ENCODE peak calls at places on chromosomes 7 and 10, in nine cellular contexts. One of them, this sample, is unnamed.

GRCh38 chr10:86673827-86674581 is 5.7 kb downstream of the LDB3 start:
- DNase-seq in NB4: no peak
- DNase-seq in astrocyte of the spinal cord: no peak
- DNase-seq in NT2/D1: no peak
- DNase-seq in fibroblast of mammary gland: no peak
- DNase-seq in neural progenitor cell: peak
- DNase-seq in colonic mucosa: no peak
- DNase-seq in Karpas-422: peak
- DNase-seq in IMR-90: no peak
- DNase-seq in this sample: no peak

GRCh38 chr10:133473270-133473669 is 19.5 kb downstream of the SCART1 start:
- DNase-seq in colonic mucosa: no peak
- DNase-seq in NB4: no peak
- DNase-seq in Karpas-422: no peak
- DNase-seq in astrocyte of the spinal cord: no peak
- DNase-seq in IMR-90: no peak
- DNase-seq in fibroblast of mammary gland: no peak
- DNase-seq in NT2/D1: no peak
- DNase-seq in neural progenitor cell: no peak
- DNase-seq in this sample: no peak

GRCh38 chr10:11147723-11148122 is 130.1 kb downstream of the CELF2 start:
- DNase-seq in NT2/D1: no peak
- DNase-seq in Karpas-422: no peak
- DNase-seq in colonic mucosa: no peak
- DNase-seq in neural progenitor cell: peak
- DNase-seq in fibroblast of mammary gland: no peak
- DNase-seq in NB4: peak
- DNase-seq in IMR-90: no peak
- DNase-seq in astrocyte of the spinal cord: no peak
- DNase-seq in this sample: no peak

GRCh38 chr7:128763541-128763940 is 12.1 kb downstream of the OPN1SW start:
- DNase-seq in astrocyte of the spinal cord: no peak
- DNase-seq in IMR-90: no peak
- DNase-seq in neural progenitor cell: no peak
- DNase-seq in NB4: no peak
- DNase-seq in colonic mucosa: no peak
- DNase-seq in Karpas-422: no peak
- DNase-seq in NT2/D1: no peak
- DNase-seq in fibroblast of mammary gland: no peak
- DNase-seq in this sample: no peak

GRCh38 chr7:2309889-2310331 is 4.3 kb downstream of the SNX8 start:
- DNase-seq in fibroblast of mammary gland: peak
- DNase-seq in IMR-90: peak
- DNase-seq in neural progenitor cell: peak
- DNase-seq in NB4: no peak
- DNase-seq in astrocyte of the spinal cord: peak
- DNase-seq in Karpas-422: no peak
- DNase-seq in colonic mucosa: no peak
- DNase-seq in NT2/D1: peak
- DNase-seq in this sample: no peak

GRCh38 chr7:46744957-46745699 is 824.1 kb upstream of the IGFBP3 start:
- DNase-seq in NB4: no peak
- DNase-seq in Karpas-422: no peak
- DNase-seq in fibroblast of mammary gland: no peak
- DNase-seq in neural progenitor cell: no peak
- DNase-seq in colonic mucosa: no peak
- DNase-seq in astrocyte of the spinal cord: no peak
- DNase-seq in IMR-90: no peak
- DNase-seq in NT2/D1: no peak
- DNase-seq in this sample: no peak

GRCh38 chr7:111409714-111410422 is 152.4 kb downstream of the IMMP2L start:
- DNase-seq in colonic mucosa: no peak
- DNase-seq in astrocyte of the spinal cord: peak
- DNase-seq in neural progenitor cell: no peak
- DNase-seq in fibroblast of mammary gland: no peak
- DNase-seq in NT2/D1: no peak
- DNase-seq in IMR-90: peak
- DNase-seq in Karpas-422: no peak
- DNase-seq in NB4: no peak
- DNase-seq in this sample: no peak

GRCh38 chr10:107031981-107032699 is 132.4 kb downstream of the SORCS1 start:
- DNase-seq in fibroblast of mammary gland: no peak
- DNase-seq in NB4: no peak
- DNase-seq in IMR-90: no peak
- DNase-seq in NT2/D1: no peak
- DNase-seq in astrocyte of the spinal cord: no peak
- DNase-seq in neural progenitor cell: no peak
- DNase-seq in Karpas-422: no peak
- DNase-seq in colonic mucosa: no peak
- DNase-seq in this sample: no peak

GRCh38 chr10:79059859-79060379 is 8.8 kb upstream of the ZMIZ1 start:
- DNase-seq in colonic mucosa: peak
- DNase-seq in fibroblast of mammary gland: no peak
- DNase-seq in astrocyte of the spinal cord: no peak
- DNase-seq in neural progenitor cell: no peak
- DNase-seq in NT2/D1: no peak
- DNase-seq in Karpas-422: no peak
- DNase-seq in IMR-90: no peak
- DNase-seq in NB4: no peak
- DNase-seq in this sample: peak

GRCh38 chr7:129332354-129333056 is 101.7 kb upstream of the STRIP2 start:
- DNase-seq in NT2/D1: no peak
- DNase-seq in fibroblast of mammary gland: peak
- DNase-seq in neural progenitor cell: no peak
- DNase-seq in NB4: no peak
- DNase-seq in IMR-90: peak
- DNase-seq in Karpas-422: no peak
- DNase-seq in colonic mucosa: no peak
- DNase-seq in astrocyte of the spinal cord: peak
- DNase-seq in this sample: no peak

GRCh38 chr10:60123668-60124067 is 217.3 kb upstream of the CCDC6 start:
- DNase-seq in IMR-90: peak
- DNase-seq in Karpas-422: no peak
- DNase-seq in NB4: no peak
- DNase-seq in NT2/D1: no peak
- DNase-seq in neural progenitor cell: no peak
- DNase-seq in colonic mucosa: no peak
- DNase-seq in astrocyte of the spinal cord: peak
- DNase-seq in fibroblast of mammary gland: peak
- DNase-seq in this sample: no peak

GRCh38 chr10:119656760-119657159 is 5.6 kb downstream of the BAG3 start:
- DNase-seq in NB4: no peak
- DNase-seq in colonic mucosa: no peak
- DNase-seq in IMR-90: no peak
- DNase-seq in fibroblast of mammary gland: no peak
- DNase-seq in astrocyte of the spinal cord: no peak
- DNase-seq in neural progenitor cell: no peak
- DNase-seq in NT2/D1: no peak
- DNase-seq in Karpas-422: no peak
- DNase-seq in this sample: no peak

GRCh38 chr10:17452060-17452894 is 2.1 kb downstream of the ST8SIA6 start:
- DNase-seq in fibroblast of mammary gland: no peak
- DNase-seq in astrocyte of the spinal cord: no peak
- DNase-seq in neural progenitor cell: no peak
- DNase-seq in NT2/D1: no peak
- DNase-seq in NB4: no peak
- DNase-seq in Karpas-422: no peak
- DNase-seq in colonic mucosa: no peak
- DNase-seq in IMR-90: no peak
- DNase-seq in this sample: no peak

DNA sequence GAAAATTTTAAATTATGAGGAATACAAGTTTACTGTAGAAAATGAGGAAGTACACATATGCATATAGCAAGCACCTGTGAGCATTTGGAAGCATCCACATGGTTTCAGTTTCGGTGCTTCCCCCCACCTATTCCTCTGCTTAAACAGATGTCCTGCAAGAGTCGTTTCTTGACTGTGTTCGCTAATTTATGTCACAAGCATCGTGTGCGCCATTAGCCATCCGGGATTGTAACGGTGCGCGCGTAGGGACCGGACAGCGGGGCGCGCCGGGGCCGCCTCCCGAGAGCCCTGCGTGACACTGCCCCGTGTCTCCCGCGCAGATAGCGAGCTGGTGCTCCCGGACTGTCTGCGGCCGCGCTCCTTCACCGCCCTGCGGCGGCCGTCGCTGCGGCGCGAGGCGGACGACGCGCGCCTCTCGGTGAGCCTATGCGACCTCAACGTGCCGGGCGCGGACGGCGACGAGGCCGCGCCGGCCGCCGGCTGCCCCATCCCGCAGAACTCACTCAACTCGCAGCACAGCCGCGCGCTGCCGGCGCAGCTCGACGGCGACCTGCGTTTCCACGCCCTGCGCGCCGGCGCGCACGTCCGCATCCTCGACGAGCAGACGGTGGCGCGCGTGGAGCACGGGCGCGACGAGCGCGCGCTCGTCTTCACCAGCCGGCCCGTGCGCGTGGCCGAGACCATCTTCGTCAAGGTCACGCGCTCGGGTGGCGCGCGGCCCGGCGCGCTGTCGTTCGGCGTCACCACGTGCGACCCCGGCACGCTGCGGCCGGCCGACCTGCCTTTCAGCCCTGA is 90.9 kb downstream of the NEURL1 start:
- DNase-seq in astrocyte of the spinal cord: no peak
- DNase-seq in colonic mucosa: no peak
- DNase-seq in neural progenitor cell: no peak
- DNase-seq in fibroblast of mammary gland: peak
- DNase-seq in Karpas-422: no peak
- DNase-seq in NT2/D1: no peak
- DNase-seq in NB4: peak
- DNase-seq in IMR-90: no peak
- DNase-seq in this sample: no peak
- H3K4me3 ChIP-seq in astrocyte of the spinal cord: peak
- H3K4me3 ChIP-seq in colonic mucosa: peak
- H3K4me3 ChIP-seq in neural progenitor cell: no peak
- H3K4me3 ChIP-seq in fibroblast of mammary gland: no peak
- H3K4me3 ChIP-seq in Karpas-422: no peak
- H3K4me3 ChIP-seq in NT2/D1: no peak
- H3K4me3 ChIP-seq in NB4: no peak
- H3K4me3 ChIP-seq in IMR-90: peak
- H3K4me3 ChIP-seq in this sample: peak

GRCh38 chr7:155532792-155533119 is 13.6 kb downstream of the CNPY1 start:
- DNase-seq in colonic mucosa: no peak
- DNase-seq in NT2/D1: no peak
- DNase-seq in neural progenitor cell: no peak
- DNase-seq in fibroblast of mammary gland: no peak
- DNase-seq in IMR-90: no peak
- DNase-seq in NB4: no peak
- DNase-seq in Karpas-422: no peak
- DNase-seq in astrocyte of the spinal cord: no peak
- DNase-seq in this sample: no peak
- H3K4me3 ChIP-seq in colonic mucosa: no peak
- H3K4me3 ChIP-seq in NT2/D1: peak
- H3K4me3 ChIP-seq in neural progenitor cell: peak
- H3K4me3 ChIP-seq in fibroblast of mammary gland: no peak
- H3K4me3 ChIP-seq in IMR-90: no peak
- H3K4me3 ChIP-seq in NB4: no peak
- H3K4me3 ChIP-seq in Karpas-422: no peak
- H3K4me3 ChIP-seq in astrocyte of the spinal cord: no peak
- H3K4me3 ChIP-seq in this sample: no peak

DNA sequence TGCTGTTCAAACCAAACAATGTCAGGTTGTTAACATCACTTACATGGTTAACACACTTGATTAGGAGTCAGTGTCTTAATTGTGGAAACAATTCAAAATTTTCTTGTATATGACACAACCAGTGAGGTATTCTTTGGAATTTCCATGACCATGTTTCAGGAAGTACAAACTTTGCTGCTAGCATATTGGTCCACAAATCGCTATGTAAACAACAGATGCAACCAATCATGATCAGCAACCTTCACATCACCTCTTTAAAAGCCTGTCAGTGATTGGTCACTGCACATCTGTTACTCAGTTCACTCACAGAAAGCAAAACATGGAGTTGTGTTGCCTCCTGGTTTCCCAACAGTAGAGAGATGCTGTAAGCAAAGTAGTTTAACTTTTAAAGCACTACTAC is 108.9 kb upstream of the FAM3C start:
- DNase-seq in colonic mucosa: no peak
- DNase-seq in neural progenitor cell: no peak
- DNase-seq in IMR-90: peak
- DNase-seq in fibroblast of mammary gland: peak
- DNase-seq in astrocyte of the spinal cord: peak
- DNase-seq in NB4: no peak
- DNase-seq in NT2/D1: no peak
- DNase-seq in Karpas-422: no peak
- DNase-seq in this sample: no peak
- H3K4me3 ChIP-seq in colonic mucosa: no peak
- H3K4me3 ChIP-seq in neural progenitor cell: no peak
- H3K4me3 ChIP-seq in IMR-90: no peak
- H3K4me3 ChIP-seq in fibroblast of mammary gland: no peak
- H3K4me3 ChIP-seq in astrocyte of the spinal cord: no peak
- H3K4me3 ChIP-seq in NB4: no peak
- H3K4me3 ChIP-seq in NT2/D1: no peak
- H3K4me3 ChIP-seq in Karpas-422: no peak
- H3K4me3 ChIP-seq in this sample: no peak

GRCh38 chr10:69669408-69669807 is 39.4 kb downstream of the FAM241B start:
- DNase-seq in IMR-90: no peak
- DNase-seq in NT2/D1: no peak
- DNase-seq in neural progenitor cell: peak
- DNase-seq in astrocyte of the spinal cord: no peak
- DNase-seq in Karpas-422: no peak
- DNase-seq in NB4: no peak
- DNase-seq in colonic mucosa: no peak
- DNase-seq in fibroblast of mammary gland: no peak
- DNase-seq in this sample: no peak

GRCh38 chr10:69677914-69678654 is 48.0 kb downstream of the FAM241B start:
- DNase-seq in IMR-90: no peak
- DNase-seq in colonic mucosa: no peak
- DNase-seq in astrocyte of the spinal cord: no peak
- DNase-seq in NT2/D1: no peak
- DNase-seq in NB4: no peak
- DNase-seq in neural progenitor cell: no peak
- DNase-seq in fibroblast of mammary gland: no peak
- DNase-seq in Karpas-422: no peak
- DNase-seq in this sample: no peak

GRCh38 chr10:69679736-69680135 is 49.7 kb downstream of the FAM241B start:
- DNase-seq in Karpas-422: no peak
- DNase-seq in fibroblast of mammary gland: no peak
- DNase-seq in neural progenitor cell: no peak
- DNase-seq in astrocyte of the spinal cord: no peak
- DNase-seq in NB4: no peak
- DNase-seq in IMR-90: no peak
- DNase-seq in NT2/D1: no peak
- DNase-seq in colonic mucosa: no peak
- DNase-seq in this sample: no peak

GRCh38 chr10:69676301-69676700 is 46.3 kb downstream of the FAM241B start:
- DNase-seq in NT2/D1: no peak
- DNase-seq in Karpas-422: no peak
- DNase-seq in fibroblast of mammary gland: no peak
- DNase-seq in IMR-90: no peak
- DNase-seq in astrocyte of the spinal cord: no peak
- DNase-seq in neural progenitor cell: no peak
- DNase-seq in NB4: no peak
- DNase-seq in colonic mucosa: no peak
- DNase-seq in this sample: no peak

DNA sequence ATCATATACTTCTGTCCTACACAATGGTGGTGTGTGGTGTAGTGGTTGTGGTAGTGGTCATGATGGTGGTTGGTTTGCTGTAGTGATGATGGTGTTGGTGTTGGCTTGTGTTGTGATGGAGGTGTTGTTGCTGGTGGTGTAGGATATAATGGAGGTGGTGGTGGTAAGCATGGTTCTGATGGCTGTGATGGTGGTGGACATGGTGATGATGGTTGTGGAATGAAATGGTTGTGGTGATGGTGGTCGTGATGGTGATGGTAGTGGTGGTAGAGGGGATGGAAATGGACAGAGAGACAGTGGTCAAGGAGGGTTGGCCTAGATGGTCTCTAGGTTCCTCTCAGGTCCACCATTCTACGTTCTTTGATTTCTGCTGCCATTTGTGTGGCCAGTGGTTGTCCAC is 44.7 kb downstream of the FAM241B start:
- DNase-seq in colonic mucosa: no peak
- DNase-seq in astrocyte of the spinal cord: no peak
- DNase-seq in NT2/D1: no peak
- DNase-seq in Karpas-422: no peak
- DNase-seq in IMR-90: no peak
- DNase-seq in NB4: no peak
- DNase-seq in fibroblast of mammary gland: no peak
- DNase-seq in neural progenitor cell: no peak
- DNase-seq in this sample: no peak
- H3K4me3 ChIP-seq in colonic mucosa: no peak
- H3K4me3 ChIP-seq in astrocyte of the spinal cord: no peak
- H3K4me3 ChIP-seq in NT2/D1: no peak
- H3K4me3 ChIP-seq in Karpas-422: no peak
- H3K4me3 ChIP-seq in IMR-90: no peak
- H3K4me3 ChIP-seq in NB4: no peak
- H3K4me3 ChIP-seq in fibroblast of mammary gland: no peak
- H3K4me3 ChIP-seq in neural progenitor cell: no peak
- H3K4me3 ChIP-seq in this sample: no peak